ENCODE peak calls at places on chromosomes 16 and 17, in seven cellular contexts. F is HCT116, W is T47D, P is H1, K is K562, N is HepG2, M is GM12878. L is an unnamed sample.

GRCh38 chr16:87705780-87706277 is 60.0 kb downstream of the KLHDC4 start:
- DNase-seq in W (no peak), P (no peak), M (no peak), K (no peak), N (peak; percentile 74), F (no peak), L (no peak)

GRCh38 chr16:73473713-73474112 is 425.8 kb upstream of the ZFHX3 start:
- DNase-seq in W (no peak), P (no peak), N (no peak), F (no peak), M (no peak), K (no peak), L (peak; percentile 52)

GRCh38 chr17:61225178-61225577 is 174.5 kb upstream of the TBX2 start:
- DNase-seq in K (no peak), P (no peak), M (no peak), W (no peak), N (no peak), F (no peak), L (no peak)

GRCh38 chr17:61511480-61512182 is 59.4 kb downstream of the TBX4 start:
- DNase-seq in M (no peak), W (no peak), N (no peak), K (no peak), F (no peak), P (no peak), L (no peak)

GRCh38 chr16:83926726-83927397 is 26.2 kb upstream of the OSGIN1 start:
- DNase-seq in N (peak; percentile 82), F (peak; percentile 86), W (peak; percentile 96), K (peak; percentile 91), P (peak; percentile 84), M (no peak), L (peak; percentile 90)

GRCh38 chr17:12104831-12105230 is 84.2 kb downstream of the MAP2K4 start:
- DNase-seq in P (no peak), F (no peak), K (no peak), W (no peak), N (no peak), M (no peak), L (no peak)

GRCh38 chr17:21282231-21282630 is 2.3 kb upstream of the MAP2K3 start:
- DNase-seq in K (no peak), N (no peak), F (peak; percentile 67), W (no peak), P (no peak), M (no peak), L (no peak)

GRCh38 chr17:1673041-1673790 is 11.5 kb downstream of the PRPF8 start:
- DNase-seq in W (no peak), P (no peak), M (no peak), N (no peak), F (no peak), K (no peak), L (no peak)

GRCh38 chr16:4924593-4925378 is 12.2 kb downstream of the PPL start:
- DNase-seq in P (no peak), N (peak; percentile 84), W (peak; percentile 63), K (no peak), F (no peak), M (no peak), L (peak; percentile 67)

GRCh38 chr16:3645504-3646347 is 8.8 kb upstream of the DNASE1 start:
- DNase-seq in M (no peak), W (peak; percentile 13), F (no peak), K (peak; percentile 13), P (peak; percentile 39), N (no peak), L (no peak)

GRCh38 chr16:17224859-17225258 is 245.9 kb downstream of the XYLT1 start:
- DNase-seq in P (no peak), K (no peak), F (no peak), N (no peak), W (no peak), M (no peak), L (no peak)

DNA sequence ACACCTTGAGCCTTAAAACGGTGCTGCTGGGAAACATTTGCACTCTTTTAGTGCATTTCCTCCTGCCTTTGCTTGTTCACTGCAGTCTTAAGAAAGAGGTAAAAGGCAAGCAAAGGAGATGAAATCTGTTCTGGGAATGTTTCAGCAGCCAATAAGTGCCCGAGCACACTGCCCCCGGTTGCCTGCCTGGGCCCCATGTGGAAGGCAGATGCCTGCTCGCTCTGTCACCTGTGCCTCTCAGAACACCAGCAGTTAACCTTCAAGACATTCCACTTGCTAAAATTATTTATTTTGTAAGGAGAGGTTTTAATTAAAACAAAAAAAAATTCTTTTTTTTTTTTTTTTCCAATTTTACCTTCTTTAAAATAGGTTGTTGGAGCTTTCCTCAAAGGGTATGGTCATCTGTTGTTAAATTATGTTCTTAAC is 4.4 kb downstream of the SOX9 start:
- DNase-seq in M (no peak), F (no peak), W (peak; percentile 63), N (peak; percentile 77), P (no peak), K (no peak), L (peak; percentile 42)
- TF ChIP-seq JUND in M (no peak), F (no peak), W (no peak), N (no peak), P (no peak), K (no peak), L (no peak)

DNA sequence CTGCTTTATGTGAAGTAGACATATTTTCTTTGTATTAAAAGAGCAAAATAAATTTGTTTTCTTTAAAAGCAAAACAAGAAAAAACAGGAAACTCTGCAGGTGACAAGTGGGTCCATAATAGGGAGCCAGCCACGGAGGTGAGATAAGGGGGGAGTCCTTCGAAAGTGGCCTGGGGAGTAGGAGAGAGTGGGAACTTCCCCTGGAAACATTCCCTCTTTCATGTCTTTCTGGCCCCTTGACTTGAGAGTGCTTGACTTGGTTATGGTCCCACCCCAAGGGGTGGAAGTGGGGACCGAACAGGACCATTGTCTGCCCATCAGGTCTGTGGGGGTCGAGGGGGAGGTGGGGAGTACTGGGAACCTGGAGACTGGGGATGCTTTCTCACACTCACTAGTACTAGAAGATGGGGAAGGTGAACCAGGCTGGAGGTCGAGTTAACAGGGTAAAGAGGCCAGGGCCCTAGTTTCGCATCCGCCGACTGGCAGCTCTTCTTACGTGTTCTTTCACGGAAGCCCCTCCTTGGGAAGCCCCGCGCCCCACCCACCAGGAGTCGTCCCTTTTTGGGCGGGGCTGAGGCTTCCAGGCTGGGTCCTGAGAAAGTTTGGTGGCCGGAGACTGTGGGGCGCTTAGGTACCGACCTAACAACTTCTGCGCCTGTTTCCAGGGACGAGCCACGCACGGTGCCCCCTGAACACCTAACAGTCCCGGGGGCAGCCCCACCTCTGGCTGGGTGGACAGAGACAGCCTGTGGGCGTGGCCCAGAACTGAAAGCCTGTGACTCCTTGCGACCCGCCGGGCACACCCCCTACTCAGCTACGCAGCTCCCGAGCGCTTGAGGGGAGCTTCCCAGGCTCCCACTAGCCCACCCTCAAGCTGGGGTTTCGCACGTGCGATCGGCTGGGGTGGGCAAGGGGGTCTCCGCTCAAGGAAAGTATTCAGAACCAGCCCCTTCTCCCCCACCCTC is 790 bp downstream of the TRADD start:
- DNase-seq in F (no peak), M (peak; percentile 71), W (peak; percentile 56), N (peak; percentile 48), P (no peak), K (peak; percentile 56), L (peak; percentile 61)
- TF ChIP-seq JUND in F (no peak), M (no peak), W (no peak), N (no peak), P (no peak), K (no peak), L (no peak)

GRCh38 chr16:89917773-89918452 is 749 bp upstream of the MC1R start:
- DNase-seq in N (peak; percentile 90), F (peak; percentile 96), P (no peak), K (peak; percentile 41), W (no peak), M (peak; percentile 73), L (peak; percentile 82)
- TF ChIP-seq JUND in N (peak; percentile 78), F (no peak), P (no peak), K (no peak), W (no peak), M (no peak), L (no peak)

DNA sequence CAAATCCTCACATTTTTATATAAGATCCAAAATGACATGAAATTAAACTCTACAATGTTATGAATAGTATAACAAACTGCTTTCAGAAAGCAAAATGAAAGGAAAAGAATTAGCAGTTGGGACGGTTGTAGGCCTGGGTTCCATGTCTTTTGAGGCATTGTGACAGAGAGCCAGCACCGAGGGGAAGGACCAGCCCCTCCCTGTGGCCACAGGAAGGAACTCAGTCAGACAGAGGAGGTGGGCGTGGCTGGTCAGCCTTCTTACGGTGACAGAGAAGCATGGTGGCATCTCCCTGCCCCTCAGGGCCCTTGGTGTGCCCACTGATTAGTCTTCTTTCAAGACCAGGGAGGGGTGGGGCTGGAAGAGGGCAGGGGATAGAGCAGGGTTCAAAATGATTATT is 5.7 kb downstream of the ZNF319 start:
- DNase-seq in K (peak; percentile 71), P (no peak), M (no peak), N (peak; percentile 44), F (peak; percentile 37), W (peak; percentile 63), L (peak; percentile 64)
- TF ChIP-seq JUND in K (no peak), P (no peak), M (no peak), N (no peak), F (no peak), W (no peak), L (no peak)

GRCh38 chr17:41996855-41997164 is 20.4 kb downstream of the DNAJC7 start:
- DNase-seq in W (no peak), P (no peak), M (no peak), F (no peak), K (no peak), N (no peak), L (no peak)
- TF ChIP-seq JUND in W (no peak), P (no peak), M (no peak), F (no peak), K (no peak), N (no peak), L (no peak)